ENCODE peak calls at places on chromosome 15, in ten cellular contexts. One of them, this sample, is unnamed.

GRCh38 chr15:39667382-39668127 is 86.7 kb downstream of the THBS1 start:
- DNase-seq in neuronal stem cell: no peak
- DNase-seq in HepG2: no peak
- DNase-seq in A549: no peak
- DNase-seq in K562: no peak
- DNase-seq in neural progenitor cell: peak
- DNase-seq in IMR-90: no peak
- DNase-seq in PC-3: no peak
- DNase-seq in mammary epithelial cell: no peak
- DNase-seq in GM23338: no peak
- DNase-seq in this sample: no peak

GRCh38 chr15:80489030-80489594 is 84.9 kb downstream of the ARNT2 start:
- DNase-seq in neuronal stem cell: no peak
- DNase-seq in HepG2: peak
- DNase-seq in A549: no peak
- DNase-seq in K562: no peak
- DNase-seq in neural progenitor cell: no peak
- DNase-seq in IMR-90: peak
- DNase-seq in PC-3: peak
- DNase-seq in mammary epithelial cell: no peak
- DNase-seq in GM23338: no peak
- DNase-seq in this sample: peak

GRCh38 chr15:32774022-32774421 is 56.2 kb downstream of the GREM1 start:
- DNase-seq in neuronal stem cell: no peak
- DNase-seq in HepG2: peak
- DNase-seq in A549: peak
- DNase-seq in K562: no peak
- DNase-seq in neural progenitor cell: no peak
- DNase-seq in IMR-90: peak
- DNase-seq in PC-3: peak
- DNase-seq in mammary epithelial cell: peak
- DNase-seq in GM23338: no peak
- DNase-seq in this sample: peak

GRCh38 chr15:59762558-59762957 is 73.4 kb upstream of the BNIP2 start:
- DNase-seq in neuronal stem cell: no peak
- DNase-seq in HepG2: no peak
- DNase-seq in A549: no peak
- DNase-seq in K562: no peak
- DNase-seq in neural progenitor cell: no peak
- DNase-seq in IMR-90: no peak
- DNase-seq in PC-3: peak
- DNase-seq in mammary epithelial cell: peak
- DNase-seq in GM23338: peak
- DNase-seq in this sample: no peak

GRCh38 chr15:89768071-89768500 is 8.0 kb upstream of the MESP2 start:
- DNase-seq in neuronal stem cell: no peak
- DNase-seq in HepG2: no peak
- DNase-seq in A549: no peak
- DNase-seq in K562: no peak
- DNase-seq in neural progenitor cell: no peak
- DNase-seq in IMR-90: peak
- DNase-seq in PC-3: no peak
- DNase-seq in mammary epithelial cell: no peak
- DNase-seq in GM23338: no peak
- DNase-seq in this sample: peak

GRCh38 chr15:25784141-25784540 is 79.0 kb downstream of the ATP10A start:
- DNase-seq in neuronal stem cell: no peak
- DNase-seq in HepG2: no peak
- DNase-seq in A549: no peak
- DNase-seq in K562: no peak
- DNase-seq in neural progenitor cell: no peak
- DNase-seq in IMR-90: peak
- DNase-seq in PC-3: no peak
- DNase-seq in mammary epithelial cell: no peak
- DNase-seq in GM23338: no peak
- DNase-seq in this sample: peak

GRCh38 chr15:99324082-99324620 is 72.9 kb downstream of the LRRC28 start:
- DNase-seq in neuronal stem cell: no peak
- DNase-seq in HepG2: no peak
- DNase-seq in A549: peak
- DNase-seq in K562: no peak
- DNase-seq in neural progenitor cell: no peak
- DNase-seq in IMR-90: peak
- DNase-seq in PC-3: peak
- DNase-seq in mammary epithelial cell: peak
- DNase-seq in GM23338: no peak
- DNase-seq in this sample: peak

GRCh38 chr15:76160426-76161152 is 100.8 kb downstream of the TMEM266 start:
- DNase-seq in neuronal stem cell: no peak
- DNase-seq in HepG2: no peak
- DNase-seq in A549: no peak
- DNase-seq in K562: no peak
- DNase-seq in neural progenitor cell: no peak
- DNase-seq in IMR-90: no peak
- DNase-seq in PC-3: no peak
- DNase-seq in mammary epithelial cell: no peak
- DNase-seq in GM23338: no peak
- DNase-seq in this sample: peak

GRCh38 chr15:60649845-60650548 is 171.1 kb upstream of the ICE2 start:
- DNase-seq in neuronal stem cell: no peak
- DNase-seq in HepG2: peak
- DNase-seq in A549: no peak
- DNase-seq in K562: no peak
- DNase-seq in neural progenitor cell: no peak
- DNase-seq in IMR-90: peak
- DNase-seq in PC-3: no peak
- DNase-seq in mammary epithelial cell: peak
- DNase-seq in GM23338: peak
- DNase-seq in this sample: no peak

GRCh38 chr15:101201411-101202174 is 50.3 kb downstream of the CHSY1 start:
- DNase-seq in neuronal stem cell: peak
- DNase-seq in HepG2: no peak
- DNase-seq in A549: peak
- DNase-seq in K562: peak
- DNase-seq in neural progenitor cell: peak
- DNase-seq in IMR-90: peak
- DNase-seq in PC-3: peak
- DNase-seq in mammary epithelial cell: peak
- DNase-seq in GM23338: peak
- DNase-seq in this sample: peak

GRCh38 chr15:92636950-92637481 is 18.6 kb downstream of the FAM174B start:
- DNase-seq in neuronal stem cell: no peak
- DNase-seq in HepG2: no peak
- DNase-seq in A549: no peak
- DNase-seq in K562: peak
- DNase-seq in neural progenitor cell: no peak
- DNase-seq in IMR-90: no peak
- DNase-seq in PC-3: peak
- DNase-seq in mammary epithelial cell: peak
- DNase-seq in GM23338: peak
- DNase-seq in this sample: no peak

GRCh38 chr15:99029358-99029871 is 21.8 kb upstream of the PGPEP1L start:
- DNase-seq in neuronal stem cell: no peak
- DNase-seq in HepG2: no peak
- DNase-seq in A549: no peak
- DNase-seq in K562: no peak
- DNase-seq in neural progenitor cell: no peak
- DNase-seq in IMR-90: no peak
- DNase-seq in PC-3: peak
- DNase-seq in mammary epithelial cell: peak
- DNase-seq in GM23338: no peak
- DNase-seq in this sample: peak

GRCh38 chr15:68556139-68556990 is 22.4 kb upstream of the CORO2B start:
- DNase-seq in neuronal stem cell: no peak
- DNase-seq in HepG2: no peak
- DNase-seq in A549: no peak
- DNase-seq in K562: no peak
- DNase-seq in neural progenitor cell: no peak
- DNase-seq in IMR-90: no peak
- DNase-seq in PC-3: no peak
- DNase-seq in mammary epithelial cell: no peak
- DNase-seq in GM23338: no peak
- DNase-seq in this sample: no peak

GRCh38 chr15:80179025-80179759 is 26.4 kb downstream of the FAH start:
- DNase-seq in neuronal stem cell: no peak
- DNase-seq in HepG2: no peak
- DNase-seq in A549: peak
- DNase-seq in K562: no peak
- DNase-seq in neural progenitor cell: no peak
- DNase-seq in IMR-90: peak
- DNase-seq in PC-3: peak
- DNase-seq in mammary epithelial cell: peak
- DNase-seq in GM23338: no peak
- DNase-seq in this sample: peak

GRCh38 chr15:77031376-77032050 is 36.6 kb downstream of the PSTPIP1 start:
- DNase-seq in neuronal stem cell: no peak
- DNase-seq in HepG2: peak
- DNase-seq in A549: no peak
- DNase-seq in K562: no peak
- DNase-seq in neural progenitor cell: no peak
- DNase-seq in IMR-90: peak
- DNase-seq in PC-3: no peak
- DNase-seq in mammary epithelial cell: no peak
- DNase-seq in GM23338: no peak
- DNase-seq in this sample: peak

GRCh38 chr15:66588971-66589370 is 23.2 kb upstream of the LCTL start:
- DNase-seq in neuronal stem cell: no peak
- DNase-seq in HepG2: no peak
- DNase-seq in A549: no peak
- DNase-seq in K562: no peak
- DNase-seq in neural progenitor cell: no peak
- DNase-seq in IMR-90: no peak
- DNase-seq in PC-3: no peak
- DNase-seq in mammary epithelial cell: no peak
- DNase-seq in GM23338: peak
- DNase-seq in this sample: peak
- H3K4me2 ChIP-seq in neuronal stem cell: no peak
- H3K4me2 ChIP-seq in HepG2: no peak
- H3K4me2 ChIP-seq in A549: no peak
- H3K4me2 ChIP-seq in K562: peak
- H3K4me2 ChIP-seq in neural progenitor cell: no peak
- H3K4me2 ChIP-seq in IMR-90: no peak
- H3K4me2 ChIP-seq in PC-3: no peak
- H3K4me2 ChIP-seq in mammary epithelial cell: no peak
- H3K4me2 ChIP-seq in GM23338: peak
- H3K4me2 ChIP-seq in this sample: no peak

GRCh38 chr15:78673476-78673875 is 32.5 kb upstream of the CHRNB4 start:
- DNase-seq in neuronal stem cell: no peak
- DNase-seq in HepG2: no peak
- DNase-seq in A549: no peak
- DNase-seq in K562: no peak
- DNase-seq in neural progenitor cell: no peak
- DNase-seq in IMR-90: no peak
- DNase-seq in PC-3: no peak
- DNase-seq in mammary epithelial cell: no peak
- DNase-seq in GM23338: no peak
- DNase-seq in this sample: no peak

GRCh38 chr15:78675206-78675605 is 34.2 kb upstream of the CHRNB4 start:
- DNase-seq in neuronal stem cell: no peak
- DNase-seq in HepG2: no peak
- DNase-seq in A549: no peak
- DNase-seq in K562: no peak
- DNase-seq in neural progenitor cell: no peak
- DNase-seq in IMR-90: no peak
- DNase-seq in PC-3: no peak
- DNase-seq in mammary epithelial cell: no peak
- DNase-seq in GM23338: no peak
- DNase-seq in this sample: no peak

GRCh38 chr15:78676424-78677110 is 35.6 kb upstream of the CHRNB4 start:
- DNase-seq in neuronal stem cell: no peak
- DNase-seq in HepG2: no peak
- DNase-seq in A549: no peak
- DNase-seq in K562: no peak
- DNase-seq in neural progenitor cell: no peak
- DNase-seq in IMR-90: no peak
- DNase-seq in PC-3: no peak
- DNase-seq in mammary epithelial cell: no peak
- DNase-seq in GM23338: peak
- DNase-seq in this sample: no peak

GRCh38 chr15:78673917-78674444 is 33.0 kb upstream of the CHRNB4 start:
- DNase-seq in neuronal stem cell: no peak
- DNase-seq in HepG2: no peak
- DNase-seq in A549: no peak
- DNase-seq in K562: no peak
- DNase-seq in neural progenitor cell: no peak
- DNase-seq in IMR-90: no peak
- DNase-seq in PC-3: no peak
- DNase-seq in mammary epithelial cell: no peak
- DNase-seq in GM23338: no peak
- DNase-seq in this sample: no peak

GRCh38 chr15:78675617-78676360 is 34.8 kb upstream of the CHRNB4 start:
- DNase-seq in neuronal stem cell: no peak
- DNase-seq in HepG2: no peak
- DNase-seq in A549: no peak
- DNase-seq in K562: no peak
- DNase-seq in neural progenitor cell: no peak
- DNase-seq in IMR-90: no peak
- DNase-seq in PC-3: no peak
- DNase-seq in mammary epithelial cell: no peak
- DNase-seq in GM23338: no peak
- DNase-seq in this sample: no peak
- H3K4me2 ChIP-seq in neuronal stem cell: no peak
- H3K4me2 ChIP-seq in HepG2: no peak
- H3K4me2 ChIP-seq in A549: no peak
- H3K4me2 ChIP-seq in K562: no peak
- H3K4me2 ChIP-seq in neural progenitor cell: no peak
- H3K4me2 ChIP-seq in IMR-90: no peak
- H3K4me2 ChIP-seq in PC-3: no peak
- H3K4me2 ChIP-seq in mammary epithelial cell: no peak
- H3K4me2 ChIP-seq in GM23338: no peak
- H3K4me2 ChIP-seq in this sample: no peak

GRCh38 chr15:58506787-58507671 is 75.2 kb downstream of the LIPC start:
- DNase-seq in neuronal stem cell: no peak
- DNase-seq in HepG2: no peak
- DNase-seq in A549: no peak
- DNase-seq in K562: no peak
- DNase-seq in neural progenitor cell: no peak
- DNase-seq in IMR-90: no peak
- DNase-seq in PC-3: no peak
- DNase-seq in mammary epithelial cell: no peak
- DNase-seq in GM23338: peak
- DNase-seq in this sample: no peak
- H3K4me2 ChIP-seq in neuronal stem cell: no peak
- H3K4me2 ChIP-seq in HepG2: no peak
- H3K4me2 ChIP-seq in A549: no peak
- H3K4me2 ChIP-seq in K562: no peak
- H3K4me2 ChIP-seq in neural progenitor cell: no peak
- H3K4me2 ChIP-seq in IMR-90: no peak
- H3K4me2 ChIP-seq in PC-3: no peak
- H3K4me2 ChIP-seq in mammary epithelial cell: no peak
- H3K4me2 ChIP-seq in GM23338: no peak
- H3K4me2 ChIP-seq in this sample: no peak

DNA sequence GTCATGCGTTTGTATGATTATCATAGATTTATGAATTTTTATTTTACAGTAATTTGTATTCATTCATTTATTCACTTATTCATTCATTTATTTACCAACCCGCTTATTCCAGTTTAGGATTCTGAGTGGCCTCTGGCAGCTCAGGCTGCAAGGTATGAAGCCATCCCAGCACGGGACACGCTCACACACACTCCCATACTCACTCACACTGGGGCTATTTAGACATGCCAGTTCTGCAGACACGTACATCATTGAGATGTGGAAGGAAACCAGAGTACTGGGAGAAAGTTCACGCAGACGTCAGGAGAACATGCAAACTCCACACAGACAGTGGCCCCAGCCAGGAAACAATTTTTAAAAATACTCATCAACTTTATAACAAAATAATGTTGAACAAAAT is 5.1 kb downstream of the CDIN1 start:
- DNase-seq in neuronal stem cell: no peak
- DNase-seq in HepG2: no peak
- DNase-seq in A549: no peak
- DNase-seq in K562: no peak
- DNase-seq in neural progenitor cell: no peak
- DNase-seq in IMR-90: no peak
- DNase-seq in PC-3: no peak
- DNase-seq in mammary epithelial cell: no peak
- DNase-seq in GM23338: no peak
- DNase-seq in this sample: no peak
- H3K4me2 ChIP-seq in neuronal stem cell: no peak
- H3K4me2 ChIP-seq in HepG2: no peak
- H3K4me2 ChIP-seq in A549: no peak
- H3K4me2 ChIP-seq in K562: no peak
- H3K4me2 ChIP-seq in neural progenitor cell: no peak
- H3K4me2 ChIP-seq in IMR-90: no peak
- H3K4me2 ChIP-seq in PC-3: no peak
- H3K4me2 ChIP-seq in mammary epithelial cell: no peak
- H3K4me2 ChIP-seq in GM23338: no peak
- H3K4me2 ChIP-seq in this sample: no peak

This sample was measured in osteoblast.